ENCODE peak calls at places on chromosome 18, in seven cellular contexts. Z is stomach, M is endodermal cell, Y is esophagus muscularis mucosa, O is DND-41, B is BE2C, N is fibroblast of lung. J is an unnamed sample. For H3K27me3 and H3K4me1, the result is how much of the 10 kb centered on the place peaks cover.

GRCh38 chr18:35121531-35121930 is 80.3 kb downstream of the MAPRE2 start:
- DNase-seq in Z (no peak), M (no peak), B (no peak), Y (no peak), O (no peak), N (no peak), J (no peak)

GRCh38 chr18:49693276-49694005 is 119.9 kb downstream of the ACAA2 start:
- DNase-seq in O (no peak), N (no peak), Y (no peak), M (no peak), B (no peak), Z (no peak), J (no peak)

GRCh38 chr18:12907258-12907925 is 23.4 kb upstream of the PTPN2 start:
- DNase-seq in B (no peak), Y (no peak), M (no peak), O (no peak), N (peak), Z (no peak), J (no peak)

GRCh38 chr18:57737661-57738060 is 65.5 kb downstream of the ATP8B1 start:
- DNase-seq in B (no peak), O (no peak), Z (peak), Y (no peak), N (peak), M (no peak), J (peak)

GRCh38 chr18:48037481-48038271 is 107.2 kb upstream of the SMAD2 start:
- DNase-seq in Z (peak), O (no peak), B (no peak), Y (no peak), N (no peak), M (peak), J (peak)

GRCh38 chr18:9536354-9537152 is 61.2 kb downstream of the RALBP1 start:
- DNase-seq in Y (no peak), O (no peak), Z (no peak), M (no peak), N (no peak), B (no peak), J (no peak)

GRCh38 chr18:3816601-3817363 is 366.8 kb downstream of the TGIF1 start:
- DNase-seq in B (no peak), M (no peak), Y (peak), O (no peak), N (peak), Z (no peak), J (no peak)

GRCh38 chr18:37393945-37394609 is 171.5 kb downstream of the CELF4 start:
- DNase-seq in B (peak), Y (no peak), Z (peak), O (no peak), M (peak), N (peak), J (no peak)

GRCh38 chr18:26656401-26656943 is 108.1 kb upstream of the KCTD1 start:
- DNase-seq in M (no peak), Y (no peak), B (no peak), Z (no peak), O (no peak), N (no peak), J (no peak)

GRCh38 chr18:286515-287310 is 18.9 kb upstream of the THOC1 start:
- DNase-seq in B (no peak), N (peak), Z (no peak), Y (no peak), O (no peak), M (no peak), J (no peak)

GRCh38 chr18:808086-808485 is 4.0 kb downstream of the YES1 start:
- DNase-seq in M (no peak), Y (no peak), N (peak), O (peak), B (no peak), Z (no peak), J (no peak)

GRCh38 chr18:44691148-44691925 is 10.6 kb downstream of the SETBP1 start:
- DNase-seq in B (no peak), Y (no peak), N (no peak), O (no peak), Z (no peak), M (no peak), J (no peak)

GRCh38 chr18:23550898-23551297 is 35.4 kb downstream of the NPC1 start:
- DNase-seq in Z (no peak), M (no peak), B (no peak), Y (no peak), O (no peak), N (no peak), J (no peak)

GRCh38 chr18:6683112-6683876 is 46.2 kb upstream of the ARHGAP28 start:
- DNase-seq in Y (no peak), B (peak), Z (peak), O (no peak), N (no peak), M (peak), J (no peak)

GRCh38 chr18:24429188-24429587 is 2.7 kb downstream of the IMPACT start:
- DNase-seq in O (no peak), B (no peak), Y (no peak), N (no peak), M (no peak), Z (no peak), J (no peak)

GRCh38 chr18:34223893-34224422 is 755 bp downstream of the NOL4 start:
- DNase-seq in M (peak), N (no peak), Z (no peak), B (no peak), O (no peak), Y (no peak), J (no peak)

GRCh38 chr18:10670856-10671255 is 145.0 kb downstream of the NAPG start:
- DNase-seq in Y (no peak), O (no peak), B (no peak), N (no peak), M (no peak), Z (no peak), J (no peak)
- TF ChIP-seq CTCF in Y (no peak), O (no peak), B (no peak), N (no peak), M (no peak), Z (no peak), J (no peak)

DNA sequence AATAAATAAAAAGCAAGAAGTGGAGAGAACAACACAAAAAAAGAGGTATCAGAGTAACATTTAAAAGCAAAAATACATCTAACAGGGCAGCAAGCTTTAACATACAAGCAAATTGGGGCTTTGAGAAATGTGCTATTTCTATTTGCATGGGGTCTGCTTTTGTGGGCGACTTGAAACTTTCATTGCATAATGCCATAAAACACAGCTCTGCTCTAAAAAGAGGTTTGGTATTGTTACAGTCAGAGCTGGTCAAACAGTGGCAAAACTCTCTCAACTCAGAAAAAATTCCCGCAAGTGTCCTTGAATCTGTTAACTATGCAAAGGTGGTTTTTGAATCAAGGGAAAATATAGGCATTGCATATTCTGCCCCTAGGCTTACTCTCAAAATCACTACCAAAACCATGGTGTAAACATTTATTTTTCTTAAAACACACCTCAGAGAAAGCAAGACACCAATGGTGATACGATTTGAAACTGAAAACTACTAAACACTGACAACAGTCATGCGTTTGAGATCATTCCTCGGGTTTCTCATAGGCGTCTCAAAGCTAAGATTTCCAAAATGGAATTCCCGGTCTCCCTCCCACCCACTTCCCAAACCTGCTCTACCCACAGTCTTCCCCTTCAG is 45.5 kb downstream of the RNF152 start:
- DNase-seq in M (no peak), B (no peak), N (no peak), O (no peak), Z (no peak), Y (no peak), J (no peak)
- H3K27me3 ChIP-seq in M (under half), B (under half), N (under half), O (under half), Z (under half), Y (under half), J (under half)

DNA sequence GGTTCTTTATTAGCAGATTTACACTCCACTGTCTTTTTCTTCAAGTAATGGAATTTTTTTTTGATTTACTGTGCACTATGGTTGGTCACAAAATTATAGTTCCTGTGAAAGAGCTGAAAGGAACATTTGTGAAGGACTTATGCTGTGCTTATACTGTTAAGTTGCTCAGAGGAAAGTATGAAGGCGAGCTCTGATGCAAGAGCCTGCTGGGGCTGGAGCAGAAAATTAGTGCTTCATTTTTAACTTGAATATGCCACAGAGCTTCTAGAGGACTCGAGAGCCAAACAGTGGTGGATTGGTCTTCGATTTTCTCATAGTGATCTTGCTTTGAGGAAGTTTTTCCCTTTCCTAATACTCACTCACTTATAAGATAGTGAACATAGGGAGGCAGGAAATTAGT is 20.0 kb downstream of the GATA6 start:
- DNase-seq in Y (no peak), N (peak), Z (no peak), B (no peak), O (no peak), M (peak), J (no peak)
- H3K4me1 ChIP-seq in Y (under half), N (under half), Z (half or more), B (under half), O (under half), M (under half), J (under half)

DNA sequence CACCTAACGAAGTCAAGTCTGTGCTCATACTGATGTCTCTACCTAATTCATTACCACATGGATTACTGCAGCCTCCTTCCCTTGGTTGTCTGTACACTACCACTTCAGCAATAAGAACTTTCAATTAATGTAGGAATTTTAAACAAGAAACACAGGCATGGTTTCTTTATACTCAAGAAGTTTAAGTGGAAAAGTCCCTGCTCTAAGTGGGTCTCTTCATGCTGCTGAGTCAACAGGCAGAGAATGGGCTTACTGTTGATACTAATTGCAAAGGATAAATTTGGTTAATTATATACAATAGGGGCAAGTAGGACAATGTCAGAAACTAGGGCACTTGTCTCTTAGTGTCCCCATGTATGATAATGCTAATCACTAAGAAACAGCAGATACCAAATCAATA is 392.6 kb downstream of the DSEL start:
- DNase-seq in Z (no peak), M (no peak), B (no peak), Y (no peak), O (no peak), N (no peak), J (no peak)
- TF ChIP-seq CTCF in Z (no peak), M (no peak), B (no peak), Y (no peak), O (no peak), N (no peak), J (no peak)

J was measured in RWPE2.